ENCODE peak calls at places on chromosomes 12 and 14, in six cellular contexts. K is heart left ventricle, R is astrocyte of the cerebellum, E is esophagus squamous epithelium, P is tibial artery, I is HFF-Myc. Q is an unnamed sample.

GRCh38 chr12:125610971-125611370 is 545.7 kb downstream of the AACS start:
- DNase-seq in K (no peak), R (no peak), E (no peak), P (no peak), I (no peak), Q (no peak)

GRCh38 chr12:68912916-68913315 is 20.1 kb downstream of the CPM start:
- DNase-seq in K (no peak), R (no peak), E (no peak), P (no peak), I (no peak), Q (no peak)

GRCh38 chr12:29149691-29150382 is 759 bp downstream of the FAR2 start:
- DNase-seq in K (no peak), R (no peak), E (no peak), P (no peak), I (no peak), Q (no peak)

GRCh38 chr12:5705791-5706190 is 239.3 kb downstream of the ANO2 start:
- DNase-seq in K (no peak), R (no peak), E (no peak), P (no peak), I (no peak), Q (no peak)

GRCh38 chr12:88805286-88805685 is 225.0 kb upstream of the KITLG start:
- DNase-seq in K (no peak), R (no peak), E (no peak), P (no peak), I (no peak), Q (peak; percentile 71)

GRCh38 chr14:67497716-67498115 is 9.2 kb upstream of the TMEM229B start:
- DNase-seq in K (no peak), R (no peak), E (no peak), P (no peak), I (no peak), Q (no peak)

GRCh38 chr14:51855234-51855633 is 5.2 kb upstream of the GNG2 start:
- DNase-seq in K (no peak), R (no peak), E (no peak), P (no peak), I (no peak), Q (peak; percentile 80)

GRCh38 chr12:112447106-112447505 is 28.4 kb downstream of the PTPN11 start:
- DNase-seq in K (no peak), R (no peak), E (no peak), P (no peak), I (no peak), Q (no peak)

GRCh38 chr14:76644875-76645518 is 116.3 kb upstream of the VASH1 start:
- DNase-seq in K (peak; percentile 30), R (peak; percentile 4), E (no peak), P (no peak), I (no peak), Q (peak; percentile 47)

GRCh38 chr12:54700301-54700700 is 52.1 kb upstream of the DCD start:
- DNase-seq in K (no peak), R (no peak), E (no peak), P (no peak), I (no peak), Q (no peak)

GRCh38 chr12:122889658-122890561 is 6.0 kb downstream of the VPS37B start:
- DNase-seq in K (no peak), R (no peak), E (no peak), P (no peak), I (no peak), Q (no peak)

GRCh38 chr12:122215789-122216188 is 10.1 kb downstream of the DIABLO start:
- DNase-seq in K (no peak), R (no peak), E (no peak), P (no peak), I (no peak), Q (peak; percentile 14)

GRCh38 chr14:78363008-78363407 is 192.8 kb downstream of the NRXN3 start:
- DNase-seq in K (no peak), R (no peak), E (no peak), P (no peak), I (no peak), Q (no peak)

GRCh38 chr12:104549820-104550480 is 93.2 kb downstream of the CHST11 start:
- DNase-seq in K (no peak), R (no peak), E (no peak), P (no peak), I (no peak), Q (peak; percentile 15)

GRCh38 chr12:76591461-76591860 is 31.9 kb upstream of the OSBPL8 start:
- DNase-seq in K (no peak), R (peak; percentile 49), E (no peak), P (no peak), I (no peak), Q (peak; percentile 59)

GRCh38 chr14:31395572-31396205 is 24.7 kb downstream of the HEATR5A start:
- DNase-seq in K (no peak), R (no peak), E (no peak), P (no peak), I (no peak), Q (peak; percentile 3)

GRCh38 chr12:128767518-128767917 is 56.2 kb downstream of the SLC15A4 start:
- DNase-seq in K (no peak), R (no peak), E (no peak), P (no peak), I (no peak), Q (no peak)

GRCh38 chr14:24251880-24252288 is 9.5 kb upstream of the TINF2 start:
- DNase-seq in K (no peak), R (no peak), E (no peak), P (no peak), I (no peak), Q (peak; percentile 39)

GRCh38 chr12:97464241-97465011 is 1.8 kb downstream of the RMST start:
- DNase-seq in K (no peak), R (no peak), E (no peak), P (no peak), I (no peak), Q (no peak)

GRCh38 chr12:132151766-132152410 is 7.6 kb downstream of the NOC4L start:
- DNase-seq in K (peak; percentile 26), R (no peak), E (no peak), P (no peak), I (no peak), Q (no peak)

GRCh38 chr12:7142057-7142644 is 12.0 kb downstream of the CLSTN3 start:
- DNase-seq in K (no peak), R (no peak), E (no peak), P (no peak), I (no peak), Q (peak; percentile 69)

GRCh38 chr12:132102297-132102696 is 41.8 kb downstream of the DDX51 start:
- DNase-seq in K (no peak), R (no peak), E (no peak), P (no peak), I (no peak), Q (no peak)

GRCh38 chr12:39798977-39799376 is 179.4 kb upstream of the ABCD2 start:
- DNase-seq in K (no peak), R (no peak), E (no peak), P (no peak), I (no peak), Q (no peak)

GRCh38 chr14:104462651-104463630 is 116.6 kb upstream of the C14orf180 start:
- DNase-seq in K (no peak), R (no peak), E (no peak), P (no peak), I (no peak), Q (no peak)

GRCh38 chr12:99722690-99723486 is 75.3 kb downstream of the GARIN6 start:
- DNase-seq in K (peak; percentile 20), R (no peak), E (no peak), P (no peak), I (no peak), Q (no peak)

GRCh38 chr14:99579903-99580570 is 24.0 kb downstream of the CCDC85C start:
- DNase-seq in K (no peak), R (peak; percentile 56), E (no peak), P (no peak), I (no peak), Q (peak; percentile 43)

GRCh38 chr12:19525236-19525635 is 85.9 kb downstream of the AEBP2 start:
- DNase-seq in K (no peak), R (no peak), E (no peak), P (no peak), I (no peak), Q (no peak)

GRCh38 chr14:41549821-41550597 is 56.7 kb upstream of the LRFN5 start:
- DNase-seq in K (no peak), R (peak; percentile 28), E (no peak), P (no peak), I (no peak), Q (no peak)

GRCh38 chr12:69726922-69727321 is 11.7 kb upstream of the RAB3IP start:
- DNase-seq in K (no peak), R (no peak), E (no peak), P (no peak), I (no peak), Q (no peak)

DNA sequence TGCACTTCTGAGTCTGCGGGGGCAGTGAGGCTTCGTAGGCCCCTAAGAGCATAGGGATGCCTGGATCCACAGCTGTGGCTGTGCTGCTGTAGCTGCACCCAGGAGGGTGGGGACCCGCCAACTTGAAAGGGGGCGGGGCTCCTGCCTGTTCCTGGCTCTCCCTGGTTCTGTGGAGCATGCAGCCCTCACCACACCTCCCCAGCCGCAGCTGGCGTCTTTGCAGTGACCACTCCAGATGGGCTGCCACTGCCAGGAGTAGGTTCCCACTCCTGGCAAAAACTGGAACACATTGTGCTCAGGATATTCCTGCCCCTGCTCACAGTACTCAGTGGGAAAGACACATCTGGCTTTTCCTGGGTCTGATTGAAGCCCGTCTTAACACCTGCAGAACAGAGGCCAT is 35.8 kb downstream of the TIMELESS start:
- DNase-seq in K (no peak), R (no peak), E (no peak), P (no peak), I (no peak), Q (no peak)
- H3K4me3 ChIP-seq in K (no peak overlapping the region), R (no peak overlapping the region), E (no peak overlapping the region), P (no peak overlapping the region), I (no peak overlapping the region), Q (no peak overlapping the region)

DNA sequence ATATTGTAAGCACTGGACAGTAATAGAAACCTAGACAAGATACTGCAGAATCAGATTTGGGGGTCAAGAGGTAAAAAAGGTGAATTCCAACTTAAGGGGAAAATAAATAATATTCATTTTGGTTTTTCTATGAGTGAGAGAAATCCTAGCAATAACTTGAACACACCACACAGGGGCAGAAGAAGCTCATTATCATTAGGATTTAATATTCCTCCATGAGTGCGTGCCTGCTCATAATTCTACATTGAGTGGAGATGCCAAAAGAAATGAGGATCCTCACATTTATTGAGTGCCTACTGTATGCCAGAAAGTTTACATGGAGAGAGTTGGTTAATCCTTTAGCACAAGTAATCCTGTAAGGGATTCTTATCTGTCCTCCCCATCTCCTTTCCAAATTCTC is 40.5 kb upstream of the C14orf132 start:
- DNase-seq in K (no peak), R (peak; percentile 16), E (no peak), P (no peak), I (peak; percentile 10), Q (peak; percentile 23)
- TF ChIP-seq CTCF in K (peak; percentile 45), R (peak; percentile 47), E (no peak), P (peak; percentile 62), I (peak; percentile 16), Q (peak; percentile 35)

GRCh38 chr12:14974633-14975032 is 1.8 kb downstream of the PDE6H start:
- DNase-seq in K (no peak), R (no peak), E (no peak), P (no peak), I (no peak), Q (no peak)
- H3K4me3 ChIP-seq in K (no peak overlapping the region), R (no peak overlapping the region), E (no peak overlapping the region), P (no peak overlapping the region), I (no peak overlapping the region), Q (no peak overlapping the region)

DNA sequence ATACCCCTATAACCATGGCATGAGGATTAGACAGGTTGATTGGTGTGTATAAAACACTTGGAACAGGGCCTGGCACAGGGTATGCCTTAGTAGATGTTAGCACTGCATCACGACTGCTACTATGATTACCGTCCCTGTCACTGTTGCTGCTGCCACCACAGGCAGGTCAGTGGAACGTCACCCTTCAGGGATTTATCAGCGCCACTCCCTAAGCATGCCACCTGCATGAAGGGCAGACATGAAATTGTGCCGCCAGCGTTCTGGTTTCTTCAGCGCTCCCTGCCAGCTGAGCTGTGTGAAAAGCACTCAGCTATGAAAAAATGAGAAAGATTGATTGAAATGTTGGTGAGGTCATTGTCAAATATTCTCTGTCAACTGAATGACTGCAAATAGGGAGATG is 477.0 kb downstream of the DPF3 start:
- DNase-seq in K (no peak), R (no peak), E (no peak), P (no peak), I (no peak), Q (no peak)
- TF ChIP-seq CTCF in K (no peak), R (no peak), E (no peak), P (no peak), I (no peak), Q (no peak)